ENCODE peak calls at places on chromosomes 12 and 14, in seven cellular contexts. A is HT1080; F is non-pigmented ciliary epithelial cell; S is MM.1S; M is caudate nucleus; Z is omental fat pad; X is activated CD4-positive, alpha-beta T cell treated with anti-CD3 and anti-CD28 coated beads for 48 hours. W is an unnamed sample.

GRCh38 chr12:132533584-132533958 is 43.6 kb downstream of the FBRSL1 start:
- DNase-seq in F (no peak), A (no peak), M (no peak), X (no peak), Z (no peak), S (no peak), W (no peak)

GRCh38 chr12:101616027-101616494 is 21.3 kb downstream of the MYBPC1 start:
- DNase-seq in M (no peak), X (no peak), S (no peak), F (no peak), A (no peak), Z (no peak), W (no peak)

GRCh38 chr14:75911883-75912282 is 69.9 kb downstream of the TGFB3 start:
- DNase-seq in F (no peak), S (no peak), Z (no peak), X (no peak), A (no peak), M (peak; percentile 10), W (no peak)

GRCh38 chr12:112283541-112283940 is 98.7 kb downstream of the HECTD4 start:
- DNase-seq in A (no peak), X (no peak), F (no peak), M (no peak), Z (no peak), S (no peak), W (no peak)

GRCh38 chr12:49545815-49546214 is 7.0 kb downstream of the KCNH3 start:
- DNase-seq in Z (no peak), A (no peak), F (no peak), S (no peak), M (no peak), X (no peak), W (no peak)

GRCh38 chr14:34087556-34087955 is 136.7 kb upstream of the EGLN3 start:
- DNase-seq in S (no peak), A (no peak), M (no peak), Z (no peak), X (no peak), F (no peak), W (peak; percentile 83)

GRCh38 chr14:77311217-77311616 is 9.5 kb downstream of the POMT2 start:
- DNase-seq in A (no peak), S (no peak), X (no peak), F (no peak), Z (no peak), M (no peak), W (no peak)

GRCh38 chr12:108394196-108394595 is 55.1 kb upstream of the CMKLR1 start:
- DNase-seq in Z (no peak), X (no peak), A (no peak), F (no peak), M (no peak), S (no peak), W (no peak)

GRCh38 chr12:52247622-52248540 is 14.8 kb downstream of the KRT7 start:
- DNase-seq in M (no peak), F (no peak), X (no peak), Z (no peak), S (no peak), A (no peak), W (no peak)

GRCh38 chr12:128685903-128686475 is 137.8 kb downstream of the SLC15A4 start:
- DNase-seq in S (no peak), X (no peak), M (no peak), Z (no peak), F (no peak), A (no peak), W (no peak)

GRCh38 chr12:2294651-2295475 is 242.1 kb downstream of the CACNA1C start:
- DNase-seq in Z (peak; percentile 63), M (no peak), F (no peak), X (no peak), S (no peak), A (peak; percentile 66), W (no peak)

GRCh38 chr14:74829238-74829637 is 46.7 kb downstream of the PROX2 start:
- DNase-seq in A (no peak), S (no peak), F (no peak), Z (no peak), X (no peak), M (no peak), W (no peak)

GRCh38 chr12:28795306-28795705 is 353.8 kb upstream of the FAR2 start:
- DNase-seq in M (no peak), S (no peak), Z (no peak), A (peak; percentile 17), F (no peak), X (no peak), W (no peak)

GRCh38 chr14:66944872-66945271 is 244.4 kb upstream of the GARIN2 start:
- DNase-seq in X (peak; percentile 5), F (no peak), S (no peak), M (no peak), Z (no peak), A (peak; percentile 6), W (no peak)

W was measured in esophagus muscularis mucosa.